ENCODE peak calls at places on chromosomes 3 and 15, in six cellular contexts. N is GM23338, W is K562, L is HepG2, H is GM12878, F is H1. T is an unnamed sample.

GRCh38 chr3:63937661-63938651 is 25.8 kb upstream of the SCAANT1 start:
- DNase-seq in N (peak; percentile 21), W (no peak), L (peak; percentile 15), H (peak; percentile 55), F (no peak), T (no peak)

GRCh38 chr3:129567176-129567705 is 24.3 kb downstream of the H1-8 start:
- DNase-seq in N (no peak), W (no peak), L (no peak), H (no peak), F (no peak), T (no peak)

GRCh38 chr3:53166781-53167291 is 5.8 kb downstream of the PRKCD start:
- DNase-seq in N (no peak), W (peak; percentile 52), L (no peak), H (no peak), F (no peak), T (no peak)

GRCh38 chr15:74669627-74670026 is 26.2 kb downstream of the EDC3 start:
- DNase-seq in N (no peak), W (no peak), L (no peak), H (no peak), F (no peak), T (no peak)

GRCh38 chr3:129164500-129164899 is 3.6 kb upstream of the ISY1 start:
- DNase-seq in N (no peak), W (no peak), L (no peak), H (no peak), F (no peak), T (no peak)

GRCh38 chr3:111577798-111578685 is 17.1 kb downstream of the ZBED2 start:
- DNase-seq in N (peak; percentile 49), W (no peak), L (peak; percentile 16), H (peak; percentile 39), F (no peak), T (no peak)

GRCh38 chr15:48675436-48675835 is 29.9 kb upstream of the FBN1 start:
- DNase-seq in N (no peak), W (no peak), L (no peak), H (no peak), F (no peak), T (no peak)

GRCh38 chr15:98896802-98897732 is 110.5 kb downstream of the PGPEP1L start:
- DNase-seq in N (no peak), W (peak; percentile 21), L (peak; percentile 85), H (no peak), F (no peak), T (no peak)

GRCh38 chr15:72155021-72155621 is 36.9 kb downstream of the SENP8 start:
- DNase-seq in N (peak; percentile 36), W (no peak), L (no peak), H (no peak), F (no peak), T (no peak)

GRCh38 chr3:68986496-68987208 is 26.8 kb downstream of the EOGT start:
- DNase-seq in N (no peak), W (no peak), L (no peak), H (no peak), F (no peak), T (no peak)

GRCh38 chr15:92020765-92021164 is 167.3 kb downstream of the SLCO3A1 start:
- DNase-seq in N (no peak), W (no peak), L (no peak), H (no peak), F (no peak), T (no peak)

GRCh38 chr3:136716629-136717028 is 35.5 kb downstream of the STAG1 start:
- DNase-seq in N (no peak), W (no peak), L (no peak), H (no peak), F (no peak), T (no peak)

GRCh38 chr3:32239638-32240550 is 1.4 kb downstream of the CMTM8 start:
- DNase-seq in N (peak; percentile 80), W (peak; percentile 60), L (peak; percentile 65), H (no peak), F (no peak), T (peak; percentile 46)

GRCh38 chr3:131794766-131795381 is 239.9 kb downstream of the CPNE4 start:
- DNase-seq in N (peak; percentile 82), W (peak; percentile 30), L (peak; percentile 24), H (no peak), F (peak; percentile 27), T (peak; percentile 37)

GRCh38 chr3:45174234-45174633 is 28.1 kb upstream of the CDCP1 start:
- DNase-seq in N (no peak), W (no peak), L (no peak), H (no peak), F (no peak), T (no peak)

GRCh38 chr3:193554790-193555189 is at the start of gene ATP13A4:
- DNase-seq in N (peak; percentile 49), W (no peak), L (no peak), H (no peak), F (no peak), T (peak; percentile 12)

GRCh38 chr15:77870195-77871065 is 207.1 kb downstream of the TBC1D2B start:
- DNase-seq in N (peak; percentile 90), W (peak; percentile 68), L (peak; percentile 50), H (no peak), F (peak; percentile 39), T (peak; percentile 92)

GRCh38 chr3:119508172-119508845 is 10.0 kb downstream of the TIMMDC1 start:
- DNase-seq in N (no peak), W (peak; percentile 57), L (no peak), H (peak; percentile 19), F (no peak), T (no peak)

GRCh38 chr3:16811950-16812349 is 72.8 kb upstream of the PLCL2 start:
- DNase-seq in N (no peak), W (no peak), L (no peak), H (no peak), F (no peak), T (no peak)

GRCh38 chr3:196237203-196237602 is 20.9 kb downstream of the SLC51A start:
- DNase-seq in N (no peak), W (no peak), L (no peak), H (no peak), F (no peak), T (no peak)

GRCh38 chr3:50671331-50671730 is 3.4 kb upstream of the DOCK3 start:
- DNase-seq in N (no peak), W (no peak), L (no peak), H (no peak), F (no peak), T (no peak)

GRCh38 chr15:67680645-67681044 is 138.1 kb downstream of the MAP2K5 start:
- DNase-seq in N (no peak), W (peak; percentile 38), L (no peak), H (no peak), F (no peak), T (no peak)

GRCh38 chr3:38560284-38560683 is 64.1 kb downstream of the EXOG start:
- DNase-seq in N (no peak), W (no peak), L (no peak), H (no peak), F (no peak), T (no peak)

GRCh38 chr15:88382482-88382983 is 84.7 kb downstream of the MRPL46 start:
- DNase-seq in N (no peak), W (no peak), L (no peak), H (no peak), F (no peak), T (no peak)

GRCh38 chr15:97672586-97672985 is 287.9 kb upstream of the ARRDC4 start:
- DNase-seq in N (no peak), W (no peak), L (no peak), H (no peak), F (no peak), T (no peak)

GRCh38 chr3:32180151-32180850 is 58.2 kb upstream of the CMTM8 start:
- DNase-seq in N (no peak), W (no peak), L (no peak), H (no peak), F (no peak), T (no peak)

GRCh38 chr3:127105996-127106855 is 86.7 kb upstream of the PRR23E start:
- DNase-seq in N (no peak), W (no peak), L (no peak), H (no peak), F (no peak), T (no peak)

GRCh38 chr3:32569540-32570425 is 875 bp downstream of the DYNC1LI1 start:
- DNase-seq in N (peak; percentile 93), W (peak; percentile 74), L (peak; percentile 57), H (no peak), F (peak; percentile 65), T (peak; percentile 94)

GRCh38 chr3:44825264-44825925 is 36.3 kb upstream of the TMEM42 start:
- DNase-seq in N (no peak), W (no peak), L (no peak), H (no peak), F (no peak), T (no peak)

GRCh38 chr15:25022233-25022632 is 67.4 kb downstream of the SNRPN start:
- DNase-seq in N (no peak), W (no peak), L (no peak), H (no peak), F (no peak), T (no peak)

GRCh38 chr15:64693134-64693533 is 82.3 kb downstream of the RBPMS2 start:
- DNase-seq in N (no peak), W (no peak), L (peak; percentile 78), H (no peak), F (no peak), T (no peak)
- TF ChIP-seq CREB1 in N (no peak), W (no peak), L (no peak), H (no peak), F (no peak), T (no peak)

DNA sequence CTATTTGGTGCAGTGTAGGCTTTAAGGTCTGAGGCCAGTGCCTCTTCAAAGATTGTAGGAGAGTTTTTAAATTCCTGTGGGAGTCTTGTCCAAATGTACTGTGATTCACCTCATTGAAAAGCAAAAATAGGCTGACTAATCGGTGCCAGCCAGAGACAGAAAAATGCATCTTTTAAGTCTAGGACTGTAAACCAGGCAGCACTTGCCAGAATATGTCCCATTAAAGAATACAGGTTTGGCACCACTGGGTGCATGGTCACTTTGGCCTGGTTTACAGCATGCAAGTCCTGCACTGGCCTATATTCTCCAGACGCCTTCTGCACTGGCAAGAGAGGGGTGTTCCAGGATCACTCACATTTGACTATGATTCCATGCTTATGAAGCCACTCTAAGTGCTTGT is 20.3 kb upstream of the NOX5 start:
- DNase-seq in N (no peak), W (no peak), L (no peak), H (no peak), F (no peak), T (no peak)
- TF ChIP-seq CREB1 in N (no peak), W (no peak), L (no peak), H (no peak), F (no peak), T (no peak)

GRCh38 chr3:19231792-19232461 is 83.6 kb downstream of the KCNH8 start:
- DNase-seq in N (no peak), W (no peak), L (no peak), H (no peak), F (no peak), T (no peak)

GRCh38 chr3:19229086-19229485 is 80.8 kb downstream of the KCNH8 start:
- DNase-seq in N (no peak), W (no peak), L (no peak), H (no peak), F (no peak), T (peak; percentile 16)

GRCh38 chr3:19221081-19221480 is 72.8 kb downstream of the KCNH8 start:
- DNase-seq in N (no peak), W (no peak), L (no peak), H (no peak), F (peak; percentile 19), T (no peak)

GRCh38 chr3:19226516-19226915 is 78.2 kb downstream of the KCNH8 start:
- DNase-seq in N (peak; percentile 16), W (no peak), L (no peak), H (no peak), F (no peak), T (no peak)
- TF ChIP-seq CREB1 in N (no peak), W (no peak), L (no peak), H (no peak), F (no peak), T (no peak)

GRCh38 chr3:156160653-156161052 is 40.3 kb downstream of the KCNAB1 start:
- DNase-seq in N (no peak), W (no peak), L (no peak), H (peak; percentile 23), F (no peak), T (no peak)
- TF ChIP-seq CREB1 in N (no peak), W (no peak), L (no peak), H (no peak), F (no peak), T (no peak)

T was measured in WTC11.